ENCODE peak calls at places on chromosomes 7 and 10, in eight cellular contexts. K is psoas muscle; U is ureter; M is substantia nigra; T is stimulated activated CD4-positive, alpha-beta T cell treated with anti-CD3 and anti-CD28 coated beads, Interleukin-2, amount 100 ng/mL, for 48 hours; R is kidney tubule cell; H is putamen; F is epithelial cell of prostate. O is an unnamed sample.

GRCh38 chr7:92636018-92636560 is 45.9 kb upstream of the FAM133B start:
- DNase-seq in K (no peak), U (no peak), M (no peak), T (no peak), R (no peak), H (no peak), F (no peak), O (no peak)

GRCh38 chr7:155665957-155666287 is 21.5 kb downstream of the RBM33 start:
- DNase-seq in K (no peak), U (no peak), M (no peak), T (no peak), R (peak; percentile 84), H (no peak), F (peak; percentile 39), O (no peak)

GRCh38 chr7:3730271-3730670 is 429.2 kb downstream of the SDK1 start:
- DNase-seq in K (no peak), U (no peak), M (no peak), T (no peak), R (no peak), H (no peak), F (no peak), O (no peak)

GRCh38 chr10:76026176-76026771 is 594.9 kb downstream of the LRMDA start:
- DNase-seq in K (no peak), U (no peak), M (no peak), T (no peak), R (peak; percentile 41), H (no peak), F (no peak), O (no peak)

GRCh38 chr7:1993031-1993685 is 239.6 kb downstream of the MAD1L1 start:
- DNase-seq in K (peak; percentile 22), U (no peak), M (no peak), T (no peak), R (no peak), H (no peak), F (no peak), O (no peak)

GRCh38 chr7:72781631-72782030 is 46.4 kb downstream of the TYW1B start:
- DNase-seq in K (no peak), U (no peak), M (no peak), T (no peak), R (no peak), H (no peak), F (no peak), O (no peak)

GRCh38 chr10:96387601-96388000 is 28.8 kb upstream of the OPALIN start:
- DNase-seq in K (no peak), U (no peak), M (no peak), T (no peak), R (peak; percentile 42), H (no peak), F (no peak), O (no peak)

GRCh38 chr10:101840102-101840684 is 3.4 kb downstream of the KCNIP2 start:
- DNase-seq in K (no peak), U (no peak), M (peak; percentile 56), T (no peak), R (no peak), H (peak; percentile 57), F (no peak), O (no peak)

GRCh38 chr7:29593458-29593857 is 29.8 kb downstream of the PRR15 start:
- DNase-seq in K (no peak), U (no peak), M (no peak), T (no peak), R (no peak), H (no peak), F (no peak), O (peak; percentile 86)

GRCh38 chr7:108403597-108404217 is 52.5 kb downstream of the NRCAM start:
- DNase-seq in K (no peak), U (no peak), M (no peak), T (no peak), R (no peak), H (no peak), F (no peak), O (no peak)

GRCh38 chr7:19145429-19146201 is 394 bp upstream of the FERD3L start:
- DNase-seq in K (no peak), U (no peak), M (no peak), T (no peak), R (no peak), H (no peak), F (no peak), O (no peak)

GRCh38 chr10:72334832-72335393 is 19.8 kb downstream of the DNAJB12 start:
- DNase-seq in K (peak; percentile 93), U (peak; percentile 90), M (peak; percentile 80), T (peak; percentile 74), R (peak; percentile 94), H (no peak), F (no peak), O (no peak)

GRCh38 chr10:113232928-113233511 is 283.0 kb downstream of the TCF7L2 start:
- DNase-seq in K (no peak), U (no peak), M (no peak), T (no peak), R (no peak), H (no peak), F (no peak), O (no peak)

GRCh38 chr10:36116751-36117150 is 474.7 kb upstream of the FZD8 start:
- DNase-seq in K (no peak), U (no peak), M (no peak), T (no peak), R (no peak), H (no peak), F (no peak), O (no peak)

GRCh38 chr10:99708428-99709010 is 23.4 kb downstream of the COX15 start:
- DNase-seq in K (no peak), U (no peak), M (no peak), T (no peak), R (no peak), H (no peak), F (no peak), O (no peak)

GRCh38 chr7:73960548-73960947 is 67.4 kb upstream of the ELN start:
- DNase-seq in K (no peak), U (no peak), M (no peak), T (no peak), R (peak; percentile 9), H (no peak), F (no peak), O (peak; percentile 79)

GRCh38 chr10:77504870-77505257 is 132.7 kb downstream of the KCNMA1 start:
- DNase-seq in K (no peak), U (no peak), M (no peak), T (no peak), R (peak; percentile 98), H (peak; percentile 57), F (peak; percentile 76), O (peak; percentile 41)

GRCh38 chr7:27836525-27836924 is 96.6 kb downstream of the TAX1BP1 start:
- DNase-seq in K (no peak), U (no peak), M (no peak), T (no peak), R (no peak), H (no peak), F (no peak), O (no peak)

GRCh38 chr10:77506517-77506916 is 131.1 kb downstream of the KCNMA1 start:
- DNase-seq in K (no peak), U (no peak), M (no peak), T (no peak), R (peak; percentile 43), H (no peak), F (no peak), O (no peak)

GRCh38 chr10:8079126-8079525 is 24.6 kb downstream of the GATA3 start:
- DNase-seq in K (no peak), U (no peak), M (no peak), T (no peak), R (no peak), H (no peak), F (no peak), O (no peak)

GRCh38 chr7:42691030-42691639 is 220.7 kb downstream of the C7orf25 start:
- DNase-seq in K (no peak), U (no peak), M (no peak), T (no peak), R (peak; percentile 39), H (no peak), F (no peak), O (peak; percentile 45)

GRCh38 chr7:143222782-143223181 is 945 bp downstream of the TAS2R40 start:
- DNase-seq in K (no peak), U (no peak), M (no peak), T (no peak), R (no peak), H (no peak), F (no peak), O (no peak)

GRCh38 chr7:54967384-54967783 is 51.4 kb upstream of the EGFR start:
- DNase-seq in K (no peak), U (no peak), M (no peak), T (no peak), R (peak; percentile 100), H (no peak), F (peak; percentile 99), O (peak; percentile 73)

GRCh38 chr10:133019651-133020050 is 68.1 kb upstream of the ADGRA1 start:
- DNase-seq in K (no peak), U (no peak), M (no peak), T (no peak), R (no peak), H (no peak), F (no peak), O (no peak)

GRCh38 chr7:31497501-31497900 is 16.4 kb upstream of the ITPRID1 start:
- DNase-seq in K (no peak), U (no peak), M (no peak), T (no peak), R (peak; percentile 98), H (no peak), F (no peak), O (no peak)

GRCh38 chr7:19754521-19755116 is 18.8 kb downstream of the TMEM196 start:
- DNase-seq in K (no peak), U (no peak), M (no peak), T (no peak), R (peak; percentile 76), H (no peak), F (no peak), O (peak; percentile 42)